ENCODE peak calls at places on chromosomes 11 and 22, in nine cellular contexts. One of them, this sample, is unnamed.

GRCh38 chr11:2294340-2295290 is 7.1 kb downstream of the C11orf21 start:
- DNase-seq in osteoblast: peak; percentile 65
- DNase-seq in left ventricle myocardium inferior: no peak
- DNase-seq in body of pancreas: no peak
- DNase-seq in AG04450: no peak
- DNase-seq in kidney epithelial cell: no peak
- DNase-seq in fibroblast of pulmonary artery: no peak
- DNase-seq in psoas muscle: no peak
- DNase-seq in CD8-positive, alpha-beta T cell: no peak
- DNase-seq in this sample: no peak

GRCh38 chr11:13000721-13001120 is 8.4 kb upstream of the RASSF10 start:
- DNase-seq in osteoblast: no peak
- DNase-seq in left ventricle myocardium inferior: no peak
- DNase-seq in body of pancreas: no peak
- DNase-seq in AG04450: no peak
- DNase-seq in kidney epithelial cell: peak; percentile 78
- DNase-seq in fibroblast of pulmonary artery: no peak
- DNase-seq in psoas muscle: no peak
- DNase-seq in CD8-positive, alpha-beta T cell: no peak
- DNase-seq in this sample: no peak

GRCh38 chr22:24421428-24421931 is 5.9 kb upstream of the ADORA2A start:
- DNase-seq in osteoblast: peak; percentile 86
- DNase-seq in left ventricle myocardium inferior: no peak
- DNase-seq in body of pancreas: no peak
- DNase-seq in AG04450: no peak
- DNase-seq in kidney epithelial cell: no peak
- DNase-seq in fibroblast of pulmonary artery: no peak
- DNase-seq in psoas muscle: no peak
- DNase-seq in CD8-positive, alpha-beta T cell: no peak
- DNase-seq in this sample: peak; percentile 69

GRCh38 chr11:18111005-18111404 is 5.1 kb upstream of the SAAL1 start:
- DNase-seq in osteoblast: no peak
- DNase-seq in left ventricle myocardium inferior: no peak
- DNase-seq in body of pancreas: no peak
- DNase-seq in AG04450: no peak
- DNase-seq in kidney epithelial cell: no peak
- DNase-seq in fibroblast of pulmonary artery: no peak
- DNase-seq in psoas muscle: no peak
- DNase-seq in CD8-positive, alpha-beta T cell: no peak
- DNase-seq in this sample: no peak

GRCh38 chr22:36838119-36839030 is 21.5 kb upstream of the PVALB start:
- DNase-seq in osteoblast: no peak
- DNase-seq in left ventricle myocardium inferior: no peak
- DNase-seq in body of pancreas: no peak
- DNase-seq in AG04450: no peak
- DNase-seq in kidney epithelial cell: no peak
- DNase-seq in fibroblast of pulmonary artery: no peak
- DNase-seq in psoas muscle: no peak
- DNase-seq in CD8-positive, alpha-beta T cell: no peak
- DNase-seq in this sample: no peak

GRCh38 chr11:11786771-11787170 is 55.0 kb upstream of the USP47 start:
- DNase-seq in osteoblast: no peak
- DNase-seq in left ventricle myocardium inferior: no peak
- DNase-seq in body of pancreas: no peak
- DNase-seq in AG04450: no peak
- DNase-seq in kidney epithelial cell: no peak
- DNase-seq in fibroblast of pulmonary artery: peak; percentile 49
- DNase-seq in psoas muscle: no peak
- DNase-seq in CD8-positive, alpha-beta T cell: no peak
- DNase-seq in this sample: no peak

GRCh38 chr11:77117485-77117884 is 10.6 kb upstream of the MYO7A start:
- DNase-seq in osteoblast: no peak
- DNase-seq in left ventricle myocardium inferior: no peak
- DNase-seq in body of pancreas: no peak
- DNase-seq in AG04450: no peak
- DNase-seq in kidney epithelial cell: no peak
- DNase-seq in fibroblast of pulmonary artery: no peak
- DNase-seq in psoas muscle: no peak
- DNase-seq in CD8-positive, alpha-beta T cell: no peak
- DNase-seq in this sample: no peak

GRCh38 chr22:43616645-43617044 is 195.5 kb downstream of the EFCAB6 start:
- DNase-seq in osteoblast: no peak
- DNase-seq in left ventricle myocardium inferior: no peak
- DNase-seq in body of pancreas: peak; percentile 21
- DNase-seq in AG04450: no peak
- DNase-seq in kidney epithelial cell: no peak
- DNase-seq in fibroblast of pulmonary artery: no peak
- DNase-seq in psoas muscle: no peak
- DNase-seq in CD8-positive, alpha-beta T cell: no peak
- DNase-seq in this sample: no peak

GRCh38 chr22:45319319-45319675 is 9.6 kb downstream of the FAM118A start:
- DNase-seq in osteoblast: no peak
- DNase-seq in left ventricle myocardium inferior: peak; percentile 45
- DNase-seq in body of pancreas: no peak
- DNase-seq in AG04450: peak; percentile 39
- DNase-seq in kidney epithelial cell: no peak
- DNase-seq in fibroblast of pulmonary artery: peak; percentile 72
- DNase-seq in psoas muscle: no peak
- DNase-seq in CD8-positive, alpha-beta T cell: no peak
- DNase-seq in this sample: no peak

DNA sequence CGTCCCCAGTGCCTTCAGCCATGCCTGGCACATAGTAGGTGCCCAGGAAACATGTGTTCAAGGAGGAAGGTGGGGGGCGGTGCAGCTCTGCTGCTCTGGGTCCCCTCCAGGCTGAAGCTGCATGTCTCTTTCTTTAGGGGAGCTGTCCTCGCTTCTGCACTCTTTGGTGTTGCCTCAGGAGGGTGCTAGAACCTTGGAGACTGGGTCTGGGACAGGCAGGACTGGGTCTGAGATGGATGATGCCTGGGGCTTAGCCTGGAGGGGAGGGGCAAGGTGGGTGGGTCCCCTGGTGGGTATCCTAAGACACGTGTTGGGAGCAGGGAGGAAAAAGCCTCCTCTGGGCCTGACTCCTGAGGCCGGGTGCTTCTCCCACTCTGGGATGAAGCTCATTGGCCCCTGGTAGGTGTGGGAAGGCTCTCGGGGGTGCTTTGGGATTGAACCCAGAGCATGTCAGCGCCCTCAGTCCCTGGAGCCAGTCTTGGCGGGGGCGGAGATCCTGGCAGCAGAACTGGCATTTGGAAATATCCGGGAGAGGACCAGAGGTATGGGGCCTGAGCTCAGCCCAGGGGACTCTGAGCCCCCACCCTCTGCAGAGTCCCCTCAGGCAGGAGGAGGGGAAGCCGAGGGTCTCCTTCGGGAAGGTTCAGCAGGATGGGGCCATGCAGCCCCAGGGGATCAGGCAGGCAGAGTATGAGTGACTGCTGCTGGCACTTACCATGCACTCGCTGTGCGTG is 6.7 kb upstream of the GSTP1 start:
- DNase-seq in osteoblast: no peak
- DNase-seq in left ventricle myocardium inferior: no peak
- DNase-seq in body of pancreas: no peak
- DNase-seq in AG04450: no peak
- DNase-seq in kidney epithelial cell: no peak
- DNase-seq in fibroblast of pulmonary artery: no peak
- DNase-seq in psoas muscle: no peak
- DNase-seq in CD8-positive, alpha-beta T cell: no peak
- DNase-seq in this sample: no peak
- TF ChIP-seq CTCF in osteoblast: no peak
- TF ChIP-seq CTCF in left ventricle myocardium inferior: no peak
- TF ChIP-seq CTCF in body of pancreas: no peak
- TF ChIP-seq CTCF in AG04450: no peak
- TF ChIP-seq CTCF in kidney epithelial cell: no peak
- TF ChIP-seq CTCF in fibroblast of pulmonary artery: no peak
- TF ChIP-seq CTCF in psoas muscle: no peak
- TF ChIP-seq CTCF in CD8-positive, alpha-beta T cell: no peak
- TF ChIP-seq CTCF in this sample: peak; percentile 29

GRCh38 chr11:61828629-61829407 is 718 bp downstream of the FADS2 start:
- DNase-seq in osteoblast: peak; percentile 85
- DNase-seq in left ventricle myocardium inferior: peak; percentile 62
- DNase-seq in body of pancreas: peak; percentile 55
- DNase-seq in AG04450: no peak
- DNase-seq in kidney epithelial cell: no peak
- DNase-seq in fibroblast of pulmonary artery: peak; percentile 37
- DNase-seq in psoas muscle: peak; percentile 27
- DNase-seq in CD8-positive, alpha-beta T cell: no peak
- DNase-seq in this sample: peak; percentile 76
- TF ChIP-seq CTCF in osteoblast: peak; percentile 33
- TF ChIP-seq CTCF in left ventricle myocardium inferior: peak; percentile 54
- TF ChIP-seq CTCF in body of pancreas: peak; percentile 29
- TF ChIP-seq CTCF in AG04450: peak; percentile 62
- TF ChIP-seq CTCF in kidney epithelial cell: peak; percentile 66
- TF ChIP-seq CTCF in fibroblast of pulmonary artery: peak; percentile 30
- TF ChIP-seq CTCF in psoas muscle: peak; percentile 22
- TF ChIP-seq CTCF in CD8-positive, alpha-beta T cell: peak; percentile 49
- TF ChIP-seq CTCF in this sample: peak; percentile 62

DNA sequence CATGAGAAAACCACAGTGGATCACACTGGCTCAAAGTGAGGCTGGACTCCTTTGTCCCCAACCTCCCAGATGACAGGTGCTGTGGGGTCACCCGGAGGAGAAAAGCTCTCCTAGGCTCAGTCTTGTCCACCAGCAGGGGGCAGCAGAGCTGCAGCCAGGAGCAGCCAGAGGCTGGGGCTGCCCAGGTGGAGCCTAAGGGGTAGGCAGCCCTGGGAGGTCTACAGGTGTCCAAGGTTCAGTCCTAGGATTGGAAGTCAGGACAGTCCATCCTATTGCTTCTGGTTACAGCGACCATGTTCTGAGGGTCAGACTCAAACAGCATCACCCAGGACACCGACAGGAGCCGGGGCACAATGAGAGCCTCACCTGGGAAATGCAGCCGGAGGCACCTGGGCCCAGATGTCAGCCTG is 77.6 kb upstream of the IGLL5 start:
- DNase-seq in osteoblast: no peak
- DNase-seq in left ventricle myocardium inferior: peak; percentile 38
- DNase-seq in body of pancreas: peak; percentile 35
- DNase-seq in AG04450: no peak
- DNase-seq in kidney epithelial cell: no peak
- DNase-seq in fibroblast of pulmonary artery: peak; percentile 52
- DNase-seq in psoas muscle: peak; percentile 52
- DNase-seq in CD8-positive, alpha-beta T cell: peak; percentile 60
- DNase-seq in this sample: peak; percentile 53
- TF ChIP-seq CTCF in osteoblast: peak; percentile 50
- TF ChIP-seq CTCF in left ventricle myocardium inferior: peak; percentile 84
- TF ChIP-seq CTCF in body of pancreas: peak; percentile 35
- TF ChIP-seq CTCF in AG04450: peak; percentile 76
- TF ChIP-seq CTCF in kidney epithelial cell: no peak
- TF ChIP-seq CTCF in fibroblast of pulmonary artery: peak; percentile 94
- TF ChIP-seq CTCF in psoas muscle: peak; percentile 62
- TF ChIP-seq CTCF in CD8-positive, alpha-beta T cell: peak; percentile 64
- TF ChIP-seq CTCF in this sample: peak; percentile 61

DNA sequence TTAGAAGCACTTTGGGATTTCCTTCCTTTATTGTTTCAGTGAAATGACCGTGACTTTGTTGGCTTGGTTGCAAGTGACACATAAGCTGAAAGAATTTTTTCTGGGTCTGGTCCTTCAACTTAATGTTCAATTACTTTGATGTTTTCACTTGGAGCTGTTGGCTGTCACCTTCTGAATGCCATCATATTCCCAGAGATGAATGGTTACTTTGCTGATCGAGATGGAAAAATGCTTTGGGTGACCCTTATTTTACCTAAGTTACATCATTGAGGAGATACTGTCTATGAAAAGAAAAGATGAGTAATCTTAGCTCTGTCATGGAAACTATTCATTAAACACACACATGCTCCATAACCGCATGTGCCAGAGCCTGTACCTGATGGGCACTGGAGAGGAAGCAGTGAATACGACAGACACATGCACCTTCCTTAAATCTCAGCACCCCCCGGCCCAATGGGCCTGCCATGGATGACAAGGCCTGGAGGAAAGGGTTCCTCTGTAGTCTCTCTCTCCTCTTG is 76.9 kb downstream of the TENM4 start:
- DNase-seq in osteoblast: no peak
- DNase-seq in left ventricle myocardium inferior: no peak
- DNase-seq in body of pancreas: no peak
- DNase-seq in AG04450: no peak
- DNase-seq in kidney epithelial cell: no peak
- DNase-seq in fibroblast of pulmonary artery: no peak
- DNase-seq in psoas muscle: no peak
- DNase-seq in CD8-positive, alpha-beta T cell: no peak
- DNase-seq in this sample: no peak
- TF ChIP-seq CTCF in osteoblast: no peak
- TF ChIP-seq CTCF in left ventricle myocardium inferior: no peak
- TF ChIP-seq CTCF in body of pancreas: no peak
- TF ChIP-seq CTCF in AG04450: no peak
- TF ChIP-seq CTCF in kidney epithelial cell: no peak
- TF ChIP-seq CTCF in fibroblast of pulmonary artery: no peak
- TF ChIP-seq CTCF in psoas muscle: no peak
- TF ChIP-seq CTCF in CD8-positive, alpha-beta T cell: no peak
- TF ChIP-seq CTCF in this sample: no peak

DNA sequence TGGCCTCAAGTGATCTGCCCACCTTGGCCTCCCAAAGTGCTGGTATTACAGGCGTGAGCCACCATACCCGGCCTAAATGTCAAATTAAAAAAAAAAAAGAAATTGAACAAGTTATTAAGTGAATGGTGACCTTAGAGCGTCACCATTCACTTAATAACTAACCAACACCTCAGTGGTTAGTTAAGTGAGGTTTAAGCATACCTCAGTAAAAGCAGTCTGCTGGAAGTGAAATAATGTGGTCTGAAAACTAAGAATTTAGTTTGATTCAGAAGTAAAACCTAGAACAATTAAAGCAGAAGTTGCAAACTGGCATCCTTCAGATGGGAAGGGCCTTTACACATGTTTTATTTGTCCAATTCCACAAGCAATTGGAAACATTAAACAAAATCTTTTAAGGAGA is 71.5 kb downstream of the FCHSD2 start:
- DNase-seq in osteoblast: no peak
- DNase-seq in left ventricle myocardium inferior: no peak
- DNase-seq in body of pancreas: no peak
- DNase-seq in AG04450: no peak
- DNase-seq in kidney epithelial cell: no peak
- DNase-seq in fibroblast of pulmonary artery: no peak
- DNase-seq in psoas muscle: no peak
- DNase-seq in CD8-positive, alpha-beta T cell: no peak
- DNase-seq in this sample: no peak
- TF ChIP-seq CTCF in osteoblast: no peak
- TF ChIP-seq CTCF in left ventricle myocardium inferior: no peak
- TF ChIP-seq CTCF in body of pancreas: no peak
- TF ChIP-seq CTCF in AG04450: no peak
- TF ChIP-seq CTCF in kidney epithelial cell: no peak
- TF ChIP-seq CTCF in fibroblast of pulmonary artery: no peak
- TF ChIP-seq CTCF in psoas muscle: no peak
- TF ChIP-seq CTCF in CD8-positive, alpha-beta T cell: no peak
- TF ChIP-seq CTCF in this sample: no peak

DNA sequence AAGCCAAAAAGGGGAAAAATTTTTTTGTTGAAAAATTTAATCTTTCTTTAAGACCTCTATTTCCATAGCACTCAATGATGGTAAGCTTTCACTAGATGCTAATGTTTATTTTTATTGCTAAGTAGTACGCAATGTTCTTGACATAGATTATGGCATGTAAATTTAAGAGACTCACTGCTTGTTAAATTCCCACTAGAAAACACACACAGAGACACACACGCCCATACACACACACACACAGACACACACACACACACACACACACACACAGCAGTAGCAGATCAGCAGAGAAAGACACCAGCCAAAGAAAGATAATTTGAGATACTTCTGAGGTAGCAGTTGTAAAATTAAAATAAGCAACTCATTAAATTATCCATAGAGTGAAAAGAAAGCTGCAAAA is 16.0 kb upstream of the BDNF start:
- DNase-seq in osteoblast: no peak
- DNase-seq in left ventricle myocardium inferior: no peak
- DNase-seq in body of pancreas: no peak
- DNase-seq in AG04450: no peak
- DNase-seq in kidney epithelial cell: no peak
- DNase-seq in fibroblast of pulmonary artery: no peak
- DNase-seq in psoas muscle: no peak
- DNase-seq in CD8-positive, alpha-beta T cell: no peak
- DNase-seq in this sample: no peak
- TF ChIP-seq CTCF in osteoblast: no peak
- TF ChIP-seq CTCF in left ventricle myocardium inferior: no peak
- TF ChIP-seq CTCF in body of pancreas: no peak
- TF ChIP-seq CTCF in AG04450: no peak
- TF ChIP-seq CTCF in kidney epithelial cell: no peak
- TF ChIP-seq CTCF in fibroblast of pulmonary artery: no peak
- TF ChIP-seq CTCF in psoas muscle: no peak
- TF ChIP-seq CTCF in CD8-positive, alpha-beta T cell: no peak
- TF ChIP-seq CTCF in this sample: no peak